ENCODE peak calls at places on chromosomes 13 and 19, in four cellular contexts. T is B cell, W is GM04504, G is hypothalamus. B is an unnamed sample.

GRCh38 chr19:18090545-18091216 is 3.9 kb upstream of the IL12RB1 start:
- DNase-seq in T (no peak), W (no peak), G (no peak), B (no peak)

GRCh38 chr19:41860419-41861097 is 503 bp downstream of the RPS19 start:
- DNase-seq in T (no peak), W (no peak), G (no peak), B (no peak)

GRCh38 chr19:19451429-19452240 is 46.2 kb downstream of the GATAD2A start:
- DNase-seq in T (no peak), W (no peak), G (no peak), B (peak; percentile 57)

GRCh38 chr13:102355251-102355650 is 46.6 kb downstream of the FGF14 start:
- DNase-seq in T (no peak), W (no peak), G (no peak), B (no peak)

GRCh38 chr13:87280139-87280538 is 391.0 kb upstream of the SLITRK5 start:
- DNase-seq in T (no peak), W (no peak), G (no peak), B (no peak)

GRCh38 chr19:49514151-49514550 is 1.7 kb downstream of the FCGRT start:
- DNase-seq in T (no peak), W (no peak), G (no peak), B (peak; percentile 4)

GRCh38 chr19:50646074-50646807 is 3.0 kb upstream of the C19orf81 start:
- DNase-seq in T (no peak), W (peak; percentile 20), G (no peak), B (no peak)

GRCh38 chr13:61110804-61111203 is 304.8 kb downstream of the PCDH20 start:
- DNase-seq in T (no peak), W (no peak), G (no peak), B (no peak)

GRCh38 chr13:112722433-112723250 is 32.8 kb downstream of the ATP11A start:
- DNase-seq in T (no peak), W (no peak), G (no peak), B (no peak)

GRCh38 chr13:80030491-80030890 is 310.4 kb downstream of the SPRY2 start:
- DNase-seq in T (no peak), W (no peak), G (no peak), B (no peak)

GRCh38 chr19:35458821-35459391 is 10.8 kb downstream of the FFAR2 start:
- DNase-seq in T (peak; percentile 79), W (no peak), G (no peak), B (peak; percentile 52)

GRCh38 chr13:46804391-46804815 is 7.4 kb upstream of the ESD start:
- DNase-seq in T (no peak), W (peak; percentile 71), G (no peak), B (no peak)

GRCh38 chr13:77143325-77143907 is 116.5 kb upstream of the FBXL3 start:
- DNase-seq in T (no peak), W (no peak), G (no peak), B (no peak)

GRCh38 chr13:43285891-43286602 is 262.7 kb downstream of the DNAJC15 start:
- DNase-seq in T (no peak), W (no peak), G (no peak), B (no peak)

GRCh38 chr19:3712663-3713531 is 4.7 kb downstream of the TJP3 start:
- DNase-seq in T (no peak), W (no peak), G (no peak), B (no peak)

GRCh38 chr19:54412877-54413276 is 2.4 kb upstream of the TTYH1 start:
- DNase-seq in T (no peak), W (no peak), G (no peak), B (no peak)